ENCODE peak calls at places on chromosome 19, in six cellular contexts. E is nephron progenitor cell, K is cardiac muscle cell, P is hepatocyte, I is mammary epithelial cell, H is PC-9. W is an unnamed sample.

GRCh38 chr19:46080561-46080960 is 39.8 kb upstream of the IGFL4 start:
- DNase-seq in E (no peak), K (no peak), P (peak; percentile 26), I (peak; percentile 81), H (peak; percentile 69), W (peak; percentile 79)

GRCh38 chr19:4359627-4360000 is 16.3 kb downstream of the MPND start:
- DNase-seq in E (no peak), K (no peak), P (no peak), I (no peak), H (no peak), W (no peak)

GRCh38 chr19:58181902-58182576 is 822 bp upstream of the ZNF274 start:
- DNase-seq in E (peak; percentile 30), K (peak; percentile 55), P (no peak), I (peak; percentile 30), H (peak; percentile 53), W (peak; percentile 51)

GRCh38 chr19:16100524-16100923 is 11.2 kb upstream of the RAB8A start:
- DNase-seq in E (no peak), K (no peak), P (no peak), I (no peak), H (no peak), W (no peak)

GRCh38 chr19:11286312-11286974 is 9.5 kb upstream of the TSPAN16 start:
- DNase-seq in E (no peak), K (no peak), P (no peak), I (no peak), H (no peak), W (peak; percentile 55)

GRCh38 chr19:21022996-21023395 is 2.5 kb downstream of the ZNF430 start:
- DNase-seq in E (no peak), K (no peak), P (peak; percentile 38), I (peak; percentile 87), H (no peak), W (peak; percentile 78)

GRCh38 chr19:45952691-45953505 is 20.8 kb downstream of the NOVA2 start:
- DNase-seq in E (peak; percentile 92), K (peak; percentile 92), P (peak; percentile 85), I (peak; percentile 54), H (peak; percentile 49), W (peak; percentile 61)

GRCh38 chr19:13118424-13119193 is 545 bp downstream of the NACC1 start:
- DNase-seq in E (peak; percentile 84), K (peak; percentile 84), P (peak; percentile 85), I (peak; percentile 42), H (peak; percentile 73), W (peak; percentile 55)

GRCh38 chr19:44796701-44797115 is 12.2 kb upstream of the BCAM start:
- DNase-seq in E (no peak), K (peak; percentile 52), P (no peak), I (no peak), H (no peak), W (no peak)

GRCh38 chr19:19224852-19225494 is 13.2 kb downstream of the NCAN start:
- DNase-seq in E (peak; percentile 81), K (peak; percentile 81), P (peak; percentile 84), I (peak; percentile 59), H (peak; percentile 76), W (peak; percentile 64)

GRCh38 chr19:12766051-12766521 is 9.3 kb downstream of the HOOK2 start:
- DNase-seq in E (peak; percentile 87), K (peak; percentile 88), P (peak; percentile 85), I (peak; percentile 76), H (peak; percentile 85), W (peak; percentile 77)

GRCh38 chr19:32866564-32867265 is 2.9 kb downstream of the SLC7A9 start:
- DNase-seq in E (no peak), K (no peak), P (no peak), I (no peak), H (no peak), W (no peak)

DNA sequence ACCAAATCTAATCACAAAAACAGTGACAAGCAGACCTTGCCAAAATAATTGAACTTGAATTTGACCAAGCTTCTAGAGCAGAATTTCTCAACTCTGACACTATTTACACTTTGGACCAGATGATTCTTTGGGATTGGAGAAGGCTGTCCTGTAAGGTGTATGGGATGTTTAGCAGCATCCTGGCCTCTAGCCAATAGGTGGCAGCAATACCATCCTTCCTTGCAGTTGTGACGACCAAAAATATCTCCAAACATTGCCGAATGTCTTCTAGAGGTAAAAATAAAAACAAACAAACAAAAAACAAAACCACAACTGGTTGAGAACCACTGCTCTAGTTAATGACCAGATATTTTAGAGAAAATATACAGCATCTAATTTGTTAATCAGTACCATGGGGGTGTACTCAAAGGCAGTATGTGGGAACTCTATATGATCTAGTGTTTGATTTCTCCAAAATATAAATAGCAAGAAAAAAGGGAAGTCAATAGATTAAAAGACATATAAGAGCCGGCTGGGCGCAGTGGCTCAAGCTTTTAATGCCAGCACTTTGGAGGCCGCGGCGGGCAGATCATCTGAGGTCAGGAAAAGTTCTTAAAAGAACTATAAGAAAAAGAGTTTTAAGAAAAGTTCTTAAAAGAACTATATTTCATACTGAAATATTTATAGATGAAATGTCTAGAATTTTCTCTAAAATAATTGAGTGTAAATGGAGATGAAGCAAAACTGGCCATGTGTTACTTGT is 60.9 kb upstream of the ZNF527 start:
- DNase-seq in E (no peak), K (peak; percentile 55), P (peak; percentile 25), I (no peak), H (no peak), W (no peak)
- TF ChIP-seq CTCF in E (no peak), K (no peak), P (peak; percentile 27), I (no peak), H (peak; percentile 44), W (no peak)

GRCh38 chr19:1725100-1726064 is 27.9 kb upstream of the ONECUT3 start:
- DNase-seq in E (peak; percentile 88), K (peak; percentile 83), P (peak; percentile 75), I (peak; percentile 27), H (no peak), W (peak; percentile 42)
- TF ChIP-seq CTCF in E (no peak), K (no peak), P (no peak), I (no peak), H (no peak), W (no peak)

GRCh38 chr19:8324186-8325050 is 3.1 kb downstream of the RPS28 start:
- DNase-seq in E (no peak), K (no peak), P (no peak), I (no peak), H (no peak), W (peak; percentile 58)
- TF ChIP-seq CTCF in E (no peak), K (no peak), P (no peak), I (peak; percentile 2), H (no peak), W (no peak)

GRCh38 chr19:52520013-52520412 is 7.5 kb upstream of the ZNF808 start:
- DNase-seq in E (no peak), K (peak; percentile 38), P (peak; percentile 36), I (no peak), H (no peak), W (no peak)
- TF ChIP-seq CTCF in E (no peak), K (no peak), P (no peak), I (no peak), H (no peak), W (no peak)

GRCh38 chr19:48393559-48394330 is at the start of gene GRIN2D:
- DNase-seq in E (peak; percentile 71), K (peak; percentile 62), P (peak; percentile 64), I (no peak), H (peak; percentile 37), W (no peak)
- TF ChIP-seq CTCF in E (no peak), K (no peak), P (peak; percentile 6), I (no peak), H (no peak), W (no peak)